ENCODE peak calls at places on chromosomes 1 and 21, in eight cellular contexts. U is Kasumi-1, G is choroid plexus epithelial cell, W is astrocyte of the hippocampus, F is stromal cell of bone marrow, A is kidney epithelial cell, B is ureter, N is ELF-1. L is an unnamed sample.

GRCh38 chr1:44512313-44512885 is 107.3 kb downstream of the RNF220 start:
- DNase-seq in F (no peak), N (no peak), G (no peak), W (peak), A (no peak), U (no peak), B (no peak), L (no peak)

GRCh38 chr1:31795096-31795675 is 20.6 kb downstream of the SPOCD1 start:
- DNase-seq in F (no peak), A (no peak), G (no peak), N (no peak), B (peak), U (no peak), W (no peak), L (no peak)

GRCh38 chr1:45617618-45618017 is 6.2 kb downstream of the CCDC17 start:
- DNase-seq in U (no peak), W (no peak), A (no peak), B (no peak), N (no peak), G (peak), F (no peak), L (no peak)

GRCh38 chr21:17793675-17794123 is 25.5 kb downstream of the C21orf91 start:
- DNase-seq in N (no peak), F (peak), G (peak), A (no peak), W (peak), B (no peak), U (no peak), L (peak)

GRCh38 chr1:7172804-7173203 is 387.6 kb downstream of the CAMTA1 start:
- DNase-seq in A (no peak), W (no peak), F (no peak), G (no peak), U (no peak), N (no peak), B (no peak), L (no peak)

GRCh38 chr1:228898582-228898992 is 163.3 kb downstream of the RHOU start:
- DNase-seq in A (no peak), F (no peak), W (no peak), G (no peak), U (peak), B (peak), N (no peak), L (no peak)

GRCh38 chr1:178492341-178492740 is 4.4 kb downstream of the CLEC20A start:
- DNase-seq in B (no peak), G (no peak), F (no peak), U (no peak), N (no peak), W (no peak), A (no peak), L (no peak)

GRCh38 chr1:115929846-115930245 is 46.5 kb upstream of the SLC22A15 start:
- DNase-seq in N (no peak), W (peak), B (no peak), A (no peak), U (no peak), G (peak), F (peak), L (peak)

GRCh38 chr1:240499012-240499411 is 112.9 kb downstream of the GREM2 start:
- DNase-seq in F (no peak), N (peak), U (peak), A (no peak), B (no peak), G (peak), W (peak), L (peak)

GRCh38 chr21:44054710-44055109 is 42.6 kb downstream of the TRAPPC10 start:
- DNase-seq in A (peak), W (peak), B (no peak), G (peak), F (peak), U (no peak), N (no peak), L (peak)

GRCh38 chr1:174262747-174263241 is 103.5 kb downstream of the RABGAP1L start:
- DNase-seq in U (peak), A (peak), G (peak), F (peak), B (no peak), N (no peak), W (peak), L (peak)

GRCh38 chr1:24191860-24192259 is 4.8 kb upstream of the IFNLR1 start:
- DNase-seq in G (peak), W (peak), N (no peak), F (no peak), A (no peak), U (no peak), B (no peak), L (peak)